ENCODE peak calls at places on chromosomes 12 and 14, in seven cellular contexts. T, E, S, K, O, I and H are unnamed samples.

GRCh38 chr12:45601888-45602287 is 127.6 kb upstream of the ARID2 start:
- DNase-seq in K (no peak), S (no peak), I (no peak), T (no peak), E (no peak), O (no peak), H (no peak)

GRCh38 chr12:95637471-95638155 is 86.3 kb upstream of the USP44 start:
- DNase-seq in E (no peak), S (no peak), K (peak; percentile 83), T (no peak), O (no peak), I (no peak), H (no peak)

GRCh38 chr12:120801146-120801545 is 75.5 kb downstream of the ACADS start:
- DNase-seq in T (no peak), S (no peak), E (no peak), K (no peak), I (no peak), O (no peak), H (no peak)

GRCh38 chr14:53741379-53742225 is 215.0 kb downstream of the BMP4 start:
- DNase-seq in T (no peak), E (no peak), I (no peak), S (no peak), K (peak; percentile 2), O (no peak), H (no peak)

GRCh38 chr12:111437816-111438454 is 32.2 kb downstream of the SH2B3 start:
- DNase-seq in O (no peak), I (peak; percentile 69), E (no peak), S (no peak), K (peak; percentile 89), T (peak; percentile 68), H (no peak)

GRCh38 chr14:35155962-35156361 is 33.6 kb downstream of the PRORP start:
- DNase-seq in K (peak; percentile 44), T (no peak), E (no peak), O (no peak), I (peak; percentile 5), S (no peak), H (no peak)

GRCh38 chr12:53265783-53266182 is 2.3 kb upstream of the ESPL1 start:
- DNase-seq in O (no peak), S (no peak), I (no peak), E (no peak), K (no peak), T (no peak), H (no peak)

GRCh38 chr12:111171832-111172231 is 197.1 kb downstream of the PHETA1 start:
- DNase-seq in T (no peak), E (no peak), I (no peak), O (no peak), K (no peak), S (no peak), H (no peak)

GRCh38 chr12:58877243-58877743 is 43.0 kb downstream of the LRIG3 start:
- DNase-seq in O (no peak), K (peak; percentile 100), I (peak; percentile 84), E (no peak), T (peak; percentile 32), S (no peak), H (no peak)

GRCh38 chr12:14026536-14026935 is 45.1 kb upstream of the GRIN2B start:
- DNase-seq in O (no peak), I (no peak), S (no peak), E (no peak), T (no peak), K (no peak), H (no peak)

GRCh38 chr12:53100466-53101151 is 2.7 kb upstream of the SOAT2 start:
- DNase-seq in I (no peak), O (no peak), S (peak; percentile 65), E (no peak), K (no peak), T (peak; percentile 15), H (no peak)

GRCh38 chr12:105783983-105784947 is 354.5 kb downstream of the NUAK1 start:
- DNase-seq in I (no peak), S (no peak), K (no peak), O (no peak), T (no peak), E (peak; percentile 34), H (no peak)

GRCh38 chr12:6562881-6563280 is 5.2 kb downstream of the NOP2 start:
- DNase-seq in T (no peak), K (no peak), E (no peak), O (no peak), I (no peak), S (no peak), H (no peak)

GRCh38 chr12:107091989-107092641 is 1.2 kb downstream of the CRY1 start:
- DNase-seq in I (peak; percentile 74), O (no peak), S (no peak), E (peak; percentile 21), T (peak; percentile 57), K (peak; percentile 93), H (no peak)

GRCh38 chr14:40989260-40989659 is 617.4 kb upstream of the LRFN5 start:
- DNase-seq in O (no peak), T (no peak), S (no peak), E (no peak), I (no peak), K (no peak), H (no peak)

GRCh38 chr14:74574706-74575105 is 37.3 kb downstream of the LTBP2 start:
- DNase-seq in K (no peak), E (no peak), S (no peak), O (no peak), I (no peak), T (no peak), H (no peak)

DNA sequence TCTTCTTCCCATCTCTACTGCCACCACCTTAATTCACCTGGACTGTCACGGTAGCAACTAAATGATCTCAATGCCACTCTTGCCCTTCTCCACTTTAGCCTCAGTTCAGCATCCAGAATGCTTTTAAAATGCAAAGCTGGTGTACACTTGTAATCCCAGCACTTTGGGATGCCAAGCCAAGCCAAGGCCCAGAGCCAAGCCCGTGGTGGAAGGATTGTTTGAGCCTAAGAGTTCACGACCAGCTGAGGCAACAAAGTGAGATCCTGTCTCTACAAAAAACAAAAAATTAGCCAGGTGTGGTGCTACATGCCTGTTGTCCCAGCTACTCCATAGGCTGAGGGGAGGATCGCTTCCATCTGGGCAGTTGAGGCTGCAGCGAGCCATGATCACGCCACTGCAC is 5.9 kb downstream of the CIPC start:
- DNase-seq in I (no peak), S (no peak), T (no peak), K (no peak), O (no peak), E (no peak), H (no peak)
- TF ChIP-seq CTCF in I (no peak), S (no peak), T (no peak), K (no peak), O (no peak), E (no peak), H (no peak)

GRCh38 chr14:92676031-92676430 is 72.4 kb downstream of the LGMN start:
- DNase-seq in O (no peak), K (no peak), S (no peak), T (no peak), E (no peak), I (no peak), H (no peak)
- TF ChIP-seq CTCF in O (no peak), K (no peak), S (no peak), T (no peak), E (no peak), I (no peak), H (no peak)

GRCh38 chr14:106380740-106381139 is 854.4 kb downstream of the TMEM121 start:
- DNase-seq in T (no peak), K (no peak), E (no peak), O (no peak), I (no peak), S (no peak), H (no peak)

GRCh38 chr14:106372870-106373657 is 846.7 kb downstream of the TMEM121 start:
- DNase-seq in K (no peak), S (no peak), E (no peak), I (peak; percentile 47), O (peak; percentile 67), T (peak; percentile 57), H (no peak)

GRCh38 chr14:106377432-106377831 is 851.0 kb downstream of the TMEM121 start:
- DNase-seq in T (no peak), O (no peak), S (no peak), I (no peak), K (no peak), E (no peak), H (no peak)

GRCh38 chr14:106378191-106378590 is 851.8 kb downstream of the TMEM121 start:
- DNase-seq in I (no peak), K (no peak), O (no peak), S (no peak), E (no peak), T (no peak), H (no peak)
- TF ChIP-seq CTCF in I (no peak), K (no peak), O (no peak), S (no peak), E (peak; percentile 66), T (no peak), H (no peak)

DNA sequence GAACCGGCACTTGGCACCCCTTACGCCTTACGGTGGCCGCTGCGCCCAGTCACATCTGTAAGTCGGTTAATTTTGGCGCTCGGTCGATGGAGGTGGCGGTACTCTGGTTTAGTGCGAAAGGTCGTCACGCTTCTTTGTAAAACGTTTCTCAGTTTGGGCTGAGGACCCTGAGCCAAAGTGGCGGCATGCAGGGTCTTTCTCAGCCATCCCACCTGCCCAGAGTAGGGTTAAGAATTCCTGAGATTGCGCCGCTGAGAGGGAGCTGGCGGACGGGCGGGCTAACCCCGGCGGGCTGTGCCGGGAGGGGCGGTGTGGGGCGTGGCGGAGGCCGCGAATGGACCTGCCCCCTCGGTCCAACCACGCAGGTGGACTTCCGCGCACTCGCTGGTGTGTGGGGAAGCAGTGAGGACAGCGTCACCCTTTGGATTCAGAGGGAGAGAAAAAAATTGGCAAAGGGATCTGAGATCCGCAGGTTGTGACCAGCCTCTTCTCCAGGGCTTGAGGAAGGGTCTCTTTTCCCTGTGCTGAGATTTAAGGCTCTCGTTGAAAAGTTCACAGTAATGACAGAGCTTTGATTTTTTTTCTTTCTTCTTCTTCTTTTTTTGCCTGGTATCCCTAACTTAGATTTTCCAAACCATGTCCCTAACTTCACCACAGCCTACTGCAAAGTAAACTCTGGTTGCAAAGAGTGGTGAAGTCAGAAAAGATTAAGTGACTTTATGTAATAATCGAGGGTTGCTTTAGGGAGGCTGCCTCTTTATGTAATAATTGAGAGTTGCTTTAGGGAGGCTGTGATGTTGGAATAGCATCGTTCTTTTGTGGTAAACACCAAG is 602 bp upstream of the FBXO33 start:
- DNase-seq in O (peak; percentile 83), T (peak; percentile 93), S (peak; percentile 92), I (peak; percentile 84), K (peak; percentile 85), E (peak; percentile 62), H (peak; percentile 55)
- TF ChIP-seq CTCF in O (no peak), T (no peak), S (no peak), I (peak; percentile 59), K (no peak), E (no peak), H (no peak)

DNA sequence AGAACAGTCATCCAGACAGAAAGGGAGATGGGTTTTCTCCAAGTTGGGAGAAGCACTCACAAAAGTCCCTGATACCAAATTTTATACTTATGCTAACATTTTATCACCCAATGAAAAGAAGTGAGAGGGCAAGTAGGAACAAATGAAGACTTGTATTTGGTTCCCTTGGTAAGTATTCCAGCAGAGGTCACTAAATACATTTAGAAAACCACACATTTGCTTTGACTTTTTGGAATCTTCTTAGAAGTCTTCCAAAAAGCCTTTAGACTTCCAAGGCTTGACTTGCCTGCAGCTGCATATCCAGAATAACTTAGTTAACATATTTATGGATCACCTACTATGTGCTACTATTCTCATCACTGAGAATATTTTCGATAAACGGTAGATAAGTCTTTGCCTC is 3.1 kb upstream of the GYS2 start:
- DNase-seq in S (no peak), I (no peak), O (no peak), K (peak; percentile 16), T (no peak), E (no peak), H (no peak)
- TF ChIP-seq CTCF in S (no peak), I (no peak), O (no peak), K (no peak), T (peak; percentile 21), E (no peak), H (no peak)